ENCODE peak calls at places on chromosome 14, in four cellular contexts. One of them, this sample, is unnamed. For H4K20me1, the result is how much of the 10 kb centered on the place peaks cover.

GRCh38 chr14:104827173-104828055 is 26.5 kb downstream of the ZBTB42 start:
- DNase-seq in GM23248: peak
- DNase-seq in HCT116: peak
- DNase-seq in neural progenitor cell: peak
- DNase-seq in this sample: peak

GRCh38 chr14:95236221-95236620 is 78.9 kb upstream of the DICER1 start:
- DNase-seq in GM23248: no peak
- DNase-seq in HCT116: no peak
- DNase-seq in neural progenitor cell: no peak
- DNase-seq in this sample: no peak

GRCh38 chr14:101475468-101476257 is 85.6 kb upstream of the DIO3 start:
- DNase-seq in GM23248: peak
- DNase-seq in HCT116: no peak
- DNase-seq in neural progenitor cell: no peak
- DNase-seq in this sample: no peak

GRCh38 chr14:22980672-22981089 is 1.7 kb downstream of the AJUBA start:
- DNase-seq in GM23248: peak
- DNase-seq in HCT116: no peak
- DNase-seq in neural progenitor cell: peak
- DNase-seq in this sample: no peak

GRCh38 chr14:101716956-101717662 is 44.4 kb upstream of the PPP2R5C start:
- DNase-seq in GM23248: peak
- DNase-seq in HCT116: no peak
- DNase-seq in neural progenitor cell: no peak
- DNase-seq in this sample: no peak

GRCh38 chr14:87179936-87180335 is 813.0 kb downstream of the GALC start:
- DNase-seq in GM23248: no peak
- DNase-seq in HCT116: no peak
- DNase-seq in neural progenitor cell: no peak
- DNase-seq in this sample: no peak

GRCh38 chr14:33754264-33754663 is 196.6 kb downstream of the EGLN3 start:
- DNase-seq in GM23248: peak
- DNase-seq in HCT116: no peak
- DNase-seq in neural progenitor cell: no peak
- DNase-seq in this sample: no peak

GRCh38 chr14:101562659-101563351 is 1.5 kb downstream of the DIO3 start:
- DNase-seq in GM23248: no peak
- DNase-seq in HCT116: no peak
- DNase-seq in neural progenitor cell: no peak
- DNase-seq in this sample: no peak

GRCh38 chr14:105412768-105413541 is 6.7 kb upstream of the MTA1 start:
- DNase-seq in GM23248: no peak
- DNase-seq in HCT116: no peak
- DNase-seq in neural progenitor cell: no peak
- DNase-seq in this sample: no peak

GRCh38 chr14:61322011-61322798 is 826 bp downstream of the PRKCH start:
- DNase-seq in GM23248: no peak
- DNase-seq in HCT116: no peak
- DNase-seq in neural progenitor cell: peak
- DNase-seq in this sample: no peak
- TF ChIP-seq EZH2phosphoT487 in GM23248: no peak
- TF ChIP-seq EZH2phosphoT487 in HCT116: no peak
- TF ChIP-seq EZH2phosphoT487 in neural progenitor cell: peak
- TF ChIP-seq EZH2phosphoT487 in this sample: no peak

DNA sequence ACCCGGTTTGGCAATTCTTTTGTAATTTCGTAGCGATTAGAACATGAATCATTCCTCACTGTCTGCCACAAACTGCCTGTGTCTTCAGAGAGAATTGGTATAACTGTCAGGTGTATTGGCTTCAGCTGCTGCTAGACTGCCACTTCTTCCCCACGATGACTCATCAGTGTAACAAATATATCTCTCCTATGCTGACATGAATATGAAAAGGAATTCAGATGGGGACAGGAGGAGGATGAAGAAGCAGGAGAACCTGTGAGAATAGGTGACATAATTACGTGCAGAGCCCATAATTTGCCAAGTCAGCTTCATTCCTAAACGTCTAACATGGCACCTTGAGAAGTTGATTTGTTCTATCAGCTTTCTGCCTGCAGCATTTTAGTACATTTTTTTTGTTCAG is 64.9 kb downstream of the FRMD6 start:
- DNase-seq in GM23248: peak
- DNase-seq in HCT116: no peak
- DNase-seq in neural progenitor cell: no peak
- DNase-seq in this sample: no peak
- H4K20me1 ChIP-seq in GM23248: under half
- H4K20me1 ChIP-seq in HCT116: under half
- H4K20me1 ChIP-seq in neural progenitor cell: under half
- H4K20me1 ChIP-seq in this sample: under half

GRCh38 chr14:103480595-103480994 is 42.0 kb downstream of the CKB start:
- DNase-seq in GM23248: no peak
- DNase-seq in HCT116: no peak
- DNase-seq in neural progenitor cell: no peak
- DNase-seq in this sample: peak
- TF ChIP-seq EZH2phosphoT487 in GM23248: no peak
- TF ChIP-seq EZH2phosphoT487 in HCT116: no peak
- TF ChIP-seq EZH2phosphoT487 in neural progenitor cell: no peak
- TF ChIP-seq EZH2phosphoT487 in this sample: no peak

DNA sequence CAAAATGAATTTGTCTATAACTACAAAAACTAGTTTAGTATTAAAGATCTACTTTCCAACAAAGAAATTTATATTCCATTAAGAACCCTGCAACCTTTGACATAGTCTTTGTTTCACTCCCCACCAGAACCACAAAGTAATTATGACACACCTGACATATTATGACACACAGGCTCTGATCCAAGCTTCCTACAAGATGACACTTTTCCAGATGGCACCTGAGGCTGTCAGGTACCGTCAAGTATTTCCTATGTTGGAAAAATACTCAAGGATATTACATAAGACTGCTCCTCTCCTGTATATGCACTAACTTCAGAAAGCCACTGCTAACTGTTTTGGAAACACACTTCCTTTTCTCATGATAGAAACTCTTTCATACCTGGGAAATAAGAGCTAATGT is 38.9 kb downstream of the STXBP6 start:
- DNase-seq in GM23248: no peak
- DNase-seq in HCT116: no peak
- DNase-seq in neural progenitor cell: no peak
- DNase-seq in this sample: no peak
- H4K20me1 ChIP-seq in GM23248: under half
- H4K20me1 ChIP-seq in HCT116: under half
- H4K20me1 ChIP-seq in neural progenitor cell: under half
- H4K20me1 ChIP-seq in this sample: under half